ENCODE peak calls at places on chromosome 4, in six cellular contexts. J is H1; H is upper lobe of left lung; P is CD4-positive, alpha-beta T cell; T is cardiac muscle cell; K is lower leg skin. Q is an unnamed sample.

GRCh38 chr4:113811329-113811728 is 49.8 kb upstream of the CAMK2D start:
- DNase-seq in J (no peak), H (no peak), K (no peak), P (no peak), T (no peak), Q (no peak)

GRCh38 chr4:38071801-38072567 is 111.8 kb downstream of the PTTG2 start:
- DNase-seq in J (no peak), H (peak), P (no peak), T (peak), K (no peak), Q (no peak)

GRCh38 chr4:12286351-12286750 is 857.7 kb upstream of the HS3ST1 start:
- DNase-seq in K (no peak), T (no peak), H (no peak), J (no peak), P (no peak), Q (no peak)

GRCh38 chr4:136741468-136741867 is 790.8 kb downstream of the PCDH18 start:
- DNase-seq in T (no peak), J (no peak), K (no peak), P (no peak), H (no peak), Q (no peak)

GRCh38 chr4:16942491-16942890 is 44.0 kb upstream of the LDB2 start:
- DNase-seq in H (no peak), T (no peak), J (no peak), K (no peak), P (no peak), Q (no peak)

GRCh38 chr4:148654131-148654530 is 211.9 kb upstream of the NR3C2 start:
- DNase-seq in T (no peak), P (no peak), K (no peak), H (no peak), J (no peak), Q (no peak)

GRCh38 chr4:15920723-15921591 is 17.6 kb downstream of the FGFBP1 start:
- DNase-seq in H (peak), K (peak), P (no peak), T (peak), J (no peak), Q (no peak)

GRCh38 chr4:38131371-38132139 is 171.4 kb downstream of the PTTG2 start:
- DNase-seq in K (no peak), H (no peak), P (peak), T (peak), J (no peak), Q (no peak)

GRCh38 chr4:182555997-182556418 is 312.8 kb downstream of the TENM3 start:
- DNase-seq in J (no peak), K (no peak), T (no peak), H (no peak), P (no peak), Q (no peak)

GRCh38 chr4:8719421-8719820 is 126.9 kb downstream of the CPZ start:
- DNase-seq in J (peak), H (peak), P (no peak), T (no peak), K (peak), Q (peak)

GRCh38 chr4:93168053-93168452 is 660.5 kb upstream of the ATOH1 start:
- DNase-seq in T (no peak), K (no peak), H (no peak), P (no peak), J (no peak), Q (no peak)

GRCh38 chr4:152197211-152197610 is 338.7 kb downstream of the FBXW7 start:
- DNase-seq in H (no peak), K (no peak), J (no peak), T (no peak), P (no peak), Q (no peak)

GRCh38 chr4:48931459-48931858 is 24.9 kb upstream of the OCIAD2 start:
- DNase-seq in P (no peak), T (no peak), K (no peak), H (no peak), J (no peak), Q (no peak)

GRCh38 chr4:12889054-12889453 is 595.1 kb downstream of the RAB28 start:
- DNase-seq in P (no peak), K (no peak), J (no peak), H (no peak), T (no peak), Q (no peak)

GRCh38 chr4:78703079-78703478 is 73.1 kb upstream of the BMP2K start:
- DNase-seq in K (no peak), T (no peak), H (no peak), P (no peak), J (no peak), Q (no peak)

GRCh38 chr4:142353149-142353738 is 492.9 kb downstream of the INPP4B start:
- DNase-seq in K (no peak), H (no peak), J (no peak), T (peak), P (no peak), Q (no peak)

GRCh38 chr4:142355417-142355930 is 490.6 kb downstream of the INPP4B start:
- DNase-seq in H (no peak), T (no peak), J (no peak), P (no peak), K (no peak), Q (no peak)

GRCh38 chr4:142354041-142354440 is 492.1 kb downstream of the INPP4B start:
- DNase-seq in T (no peak), H (no peak), P (no peak), J (no peak), K (no peak), Q (no peak)

GRCh38 chr4:142356118-142356759 is 489.9 kb downstream of the INPP4B start:
- DNase-seq in J (no peak), T (no peak), H (no peak), P (no peak), K (no peak), Q (no peak)

GRCh38 chr4:142354794-142355416 is 491.2 kb downstream of the INPP4B start:
- DNase-seq in K (no peak), T (peak), J (no peak), H (no peak), P (no peak), Q (no peak)
- TF ChIP-seq CTCF in K (no peak), T (no peak), J (no peak), H (no peak), P (no peak), Q (no peak)

GRCh38 chr4:143025111-143025704 is 159.5 kb upstream of the USP38 start:
- DNase-seq in H (peak), P (no peak), K (no peak), T (peak), J (no peak), Q (no peak)
- TF ChIP-seq CTCF in H (no peak), P (no peak), K (no peak), T (peak), J (no peak), Q (peak)

GRCh38 chr4:102055805-102056204 is 265.3 kb downstream of the BANK1 start:
- DNase-seq in T (no peak), K (no peak), P (no peak), J (no peak), H (no peak), Q (no peak)
- TF ChIP-seq CTCF in T (no peak), K (no peak), P (no peak), J (no peak), H (no peak), Q (peak)

DNA sequence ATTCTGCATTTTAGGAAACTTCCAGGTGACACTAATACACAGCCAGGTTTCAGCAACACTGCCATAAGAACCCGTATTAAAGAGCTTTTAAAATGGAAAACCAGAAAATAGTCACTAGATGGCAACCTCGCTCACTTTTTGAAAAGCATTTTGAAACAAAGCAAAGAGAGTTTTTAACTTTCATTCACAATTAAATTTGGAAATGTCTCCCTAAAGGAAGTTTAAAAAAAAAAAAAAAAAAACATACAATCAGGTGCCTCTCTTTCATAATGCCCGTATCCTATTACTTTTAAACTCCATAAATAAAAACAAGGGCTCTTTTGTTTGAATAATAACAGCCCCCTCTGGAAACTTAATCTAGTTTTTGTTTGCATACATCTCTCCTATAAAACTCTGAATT is 20.3 kb downstream of the MEPE start:
- DNase-seq in T (peak), P (no peak), K (no peak), J (no peak), H (no peak), Q (no peak)
- TF ChIP-seq CTCF in T (peak), P (peak), K (no peak), J (no peak), H (peak), Q (peak)

GRCh38 chr4:33386761-33387160 is 2666.6 kb downstream of the PCDH7 start:
- DNase-seq in P (no peak), T (no peak), H (no peak), J (no peak), K (no peak), Q (no peak)
- TF ChIP-seq CTCF in P (no peak), T (peak), H (no peak), J (no peak), K (no peak), Q (no peak)

Q was measured in type B pancreatic cell.